ENCODE peak calls at places on chromosome 16, in seven cellular contexts. O is SK-N-SH, L is cardiac muscle cell, I is esophagus muscularis mucosa, V is colonic mucosa, Z is uterus, J is heart left ventricle. G is an unnamed sample.

GRCh38 chr16:82061861-82062525 is 26.9 kb downstream of the HSD17B2 start:
- DNase-seq in J (no peak), L (peak; percentile 40), V (no peak), Z (no peak), O (peak; percentile 13), I (no peak), G (peak; percentile 53)

GRCh38 chr16:66293932-66294331 is 72.6 kb upstream of the CDH5 start:
- DNase-seq in V (no peak), O (no peak), L (no peak), Z (no peak), J (no peak), I (no peak), G (no peak)

GRCh38 chr16:78122774-78123315 is 23.4 kb downstream of the WWOX start:
- DNase-seq in V (no peak), I (no peak), J (no peak), L (peak; percentile 75), O (peak; percentile 56), Z (no peak), G (peak; percentile 67)

GRCh38 chr16:80802902-80803301 is 1.5 kb downstream of the CDYL2 start:
- DNase-seq in O (no peak), Z (no peak), L (no peak), V (no peak), I (no peak), J (no peak), G (no peak)

GRCh38 chr16:64317601-64318000 is 804.3 kb downstream of the CDH11 start:
- DNase-seq in J (no peak), O (no peak), V (no peak), I (no peak), Z (no peak), L (no peak), G (no peak)

GRCh38 chr16:62445909-62446308 is 409.7 kb upstream of the CDH8 start:
- DNase-seq in L (no peak), J (no peak), V (no peak), Z (no peak), I (no peak), O (no peak), G (no peak)

GRCh38 chr16:73396556-73396955 is 348.6 kb upstream of the ZFHX3 start:
- DNase-seq in I (no peak), O (no peak), Z (no peak), J (no peak), V (no peak), L (no peak), G (no peak)

GRCh38 chr16:66264311-66265105 is 102.0 kb upstream of the CDH5 start:
- DNase-seq in J (no peak), O (no peak), V (no peak), Z (no peak), I (no peak), L (no peak), G (no peak)

GRCh38 chr16:11310997-11311561 is 29.9 kb upstream of the PRM1 start:
- DNase-seq in O (no peak), I (no peak), J (no peak), V (no peak), L (no peak), Z (no peak), G (no peak)

GRCh38 chr16:72848759-72849664 is 198.9 kb downstream of the ZFHX3 start:
- DNase-seq in I (peak; percentile 96), O (peak; percentile 82), L (peak; percentile 94), V (peak; percentile 81), J (peak; percentile 88), Z (peak; percentile 89), G (no peak)

GRCh38 chr16:53744449-53744848 is 40.5 kb downstream of the FTO start:
- DNase-seq in Z (no peak), J (no peak), I (no peak), O (no peak), L (no peak), V (no peak), G (peak; percentile 14)

GRCh38 chr16:2486645-2487516 is 12.0 kb downstream of the TBC1D24 start:
- DNase-seq in I (no peak), L (no peak), Z (no peak), V (peak; percentile 64), J (no peak), O (no peak), G (no peak)

GRCh38 chr16:67516296-67517177 is 12.1 kb upstream of the RIPOR1 start:
- DNase-seq in L (peak; percentile 50), J (no peak), Z (no peak), V (no peak), O (no peak), I (peak; percentile 90), G (no peak)

GRCh38 chr16:16096161-16096857 is 127.0 kb downstream of the ABCC6 start:
- DNase-seq in L (peak; percentile 74), V (peak; percentile 34), Z (peak; percentile 84), J (peak; percentile 42), O (no peak), I (no peak), G (peak; percentile 42)

GRCh38 chr16:17367932-17368331 is 102.8 kb downstream of the XYLT1 start:
- DNase-seq in O (peak; percentile 27), L (peak; percentile 72), V (no peak), Z (no peak), I (no peak), J (no peak), G (peak; percentile 92)
- H3K4me1 ChIP-seq in O (peaks cover 24% of the 10 kb centered on the region), L (peaks cover 9% of the 10 kb centered on the region), V (peaks cover 11% of the 10 kb centered on the region), Z (peaks cover 5% of the 10 kb centered on the region), I (peaks cover 82% of the 10 kb centered on the region), J (peaks cover 36% of the 10 kb centered on the region), G (peaks cover 55% of the 10 kb centered on the region)

GRCh38 chr16:30669026-30670000 is 11.1 kb downstream of the FBRS start:
- DNase-seq in V (no peak), J (no peak), L (no peak), Z (no peak), I (no peak), O (no peak), G (no peak)
- H3K36me3 ChIP-seq in V (peaks cover 38% of the 10 kb centered on the region), J (peaks cover 70% of the 10 kb centered on the region), L (peaks cover 36% of the 10 kb centered on the region), Z (no peaks in the 10 kb centered on the region), I (peaks cover 69% of the 10 kb centered on the region), O (peaks cover 58% of the 10 kb centered on the region), G (no peaks in the 10 kb centered on the region)

GRCh38 chr16:59296888-59297287 is 562.8 kb upstream of the GOT2 start:
- DNase-seq in I (no peak), O (no peak), V (no peak), L (no peak), Z (no peak), J (no peak), G (peak; percentile 5)
- H3K4me1 ChIP-seq in I (peaks cover 7% of the 10 kb centered on the region), O (no peaks in the 10 kb centered on the region), V (no peaks in the 10 kb centered on the region), L (no peaks in the 10 kb centered on the region), Z (no peaks in the 10 kb centered on the region), J (peaks cover 3% of the 10 kb centered on the region), G (no peaks in the 10 kb centered on the region)

GRCh38 chr16:30352488-30353401 is 2.4 kb downstream of the CD2BP2 start:
- DNase-seq in J (no peak), Z (no peak), V (no peak), I (no peak), O (peak; percentile 46), L (no peak), G (peak; percentile 41)
- H3K36me3 ChIP-seq in J (peaks cover 47% of the 10 kb centered on the region), Z (no peaks in the 10 kb centered on the region), V (peaks cover 8% of the 10 kb centered on the region), I (peaks cover 38% of the 10 kb centered on the region), O (peaks cover 45% of the 10 kb centered on the region), L (peaks cover 22% of the 10 kb centered on the region), G (peaks cover 7% of the 10 kb centered on the region)

DNA sequence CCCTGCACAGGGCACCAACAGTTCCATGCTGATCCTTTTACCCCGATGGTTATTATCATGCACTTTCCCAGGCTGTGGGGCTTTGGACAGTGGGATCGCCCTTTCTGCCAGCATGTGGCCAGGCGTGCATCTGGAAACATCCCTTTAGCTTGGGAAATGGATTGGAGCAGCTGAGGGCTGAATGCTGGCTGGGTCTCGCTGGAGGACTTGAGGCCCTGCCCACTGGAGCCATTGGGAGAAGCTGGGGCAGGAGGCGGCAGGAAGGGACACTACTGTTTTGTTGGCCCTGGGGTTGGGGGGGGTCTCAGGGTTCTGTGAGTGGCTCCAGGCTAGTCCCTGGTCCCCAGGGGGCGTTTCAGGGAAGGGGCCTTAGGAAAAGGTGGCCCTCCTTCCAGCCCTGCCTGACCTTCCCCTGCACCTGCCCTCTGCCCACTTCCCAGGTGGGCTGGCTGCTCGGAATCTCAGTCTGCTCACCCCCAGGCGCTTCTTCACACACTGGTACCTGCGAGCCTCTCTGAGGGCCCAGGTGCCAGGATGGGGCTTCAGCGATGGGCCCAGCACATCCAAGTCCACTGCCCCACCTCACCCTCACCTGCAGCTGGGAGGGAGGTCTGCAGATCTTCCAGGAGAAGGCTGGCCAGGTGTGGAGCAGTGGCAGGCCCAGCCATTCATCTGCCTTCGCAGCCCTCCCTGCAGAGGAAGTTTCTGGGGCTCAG is 1.6 kb upstream of the ADGRG3 start:
- DNase-seq in Z (no peak), J (no peak), O (no peak), L (no peak), V (no peak), I (no peak), G (no peak)
- H3K4me1 ChIP-seq in Z (no peaks in the 10 kb centered on the region), J (no peaks in the 10 kb centered on the region), O (no peaks in the 10 kb centered on the region), L (no peaks in the 10 kb centered on the region), V (no peaks in the 10 kb centered on the region), I (no peaks in the 10 kb centered on the region), G (no peaks in the 10 kb centered on the region)

GRCh38 chr16:85662976-85663830 is 25.6 kb downstream of the GINS2 start:
- DNase-seq in Z (no peak), O (no peak), J (no peak), L (no peak), V (no peak), I (no peak), G (no peak)

GRCh38 chr16:85661131-85662035 is 27.4 kb downstream of the GINS2 start:
- DNase-seq in Z (no peak), L (no peak), O (no peak), I (no peak), V (no peak), J (no peak), G (no peak)

GRCh38 chr16:85659805-85660511 is 28.8 kb downstream of the GINS2 start:
- DNase-seq in V (peak; percentile 67), L (peak; percentile 64), J (peak; percentile 72), O (peak; percentile 93), I (no peak), Z (peak; percentile 57), G (peak; percentile 81)

GRCh38 chr16:85663891-85664321 is 24.8 kb downstream of the GINS2 start:
- DNase-seq in L (no peak), I (no peak), V (no peak), J (no peak), O (no peak), Z (no peak), G (no peak)

GRCh38 chr16:85662036-85662812 is 26.5 kb downstream of the GINS2 start:
- DNase-seq in L (no peak), Z (no peak), O (no peak), V (no peak), I (no peak), J (no peak), G (no peak)
- H3K36me3 ChIP-seq in L (peaks cover 71% of the 10 kb centered on the region), Z (no peaks in the 10 kb centered on the region), O (peaks cover 90% of the 10 kb centered on the region), V (peaks cover 49% of the 10 kb centered on the region), I (peaks cover 86% of the 10 kb centered on the region), J (peaks cover 80% of the 10 kb centered on the region), G (peaks cover 34% of the 10 kb centered on the region)

DNA sequence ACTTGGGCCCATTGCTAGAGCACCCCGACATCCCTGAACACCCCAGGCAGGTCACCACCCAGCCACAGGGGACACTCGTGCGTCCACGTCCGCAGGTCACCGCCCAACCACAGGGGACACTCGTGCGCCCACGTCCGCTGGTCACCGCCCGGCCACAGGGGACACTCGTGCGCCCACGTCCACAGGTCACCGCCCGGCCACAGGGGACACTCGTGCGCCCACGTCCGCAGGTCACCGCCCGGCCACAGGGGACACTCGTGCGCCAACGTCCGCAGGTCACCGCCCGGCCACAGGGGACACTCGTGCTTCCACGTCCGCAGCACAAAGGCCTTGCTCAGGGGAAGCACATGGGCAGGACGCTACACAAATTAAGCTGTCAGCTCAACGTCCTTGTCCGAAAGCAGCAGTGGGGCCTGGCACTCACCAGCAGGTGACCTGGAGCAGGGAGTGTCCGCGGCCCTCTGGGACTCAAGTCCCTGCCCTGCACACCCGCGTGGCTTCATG is 17.7 kb downstream of the GALNS start:
- DNase-seq in V (no peak), I (no peak), Z (no peak), O (peak; percentile 52), J (no peak), L (no peak), G (no peak)
- H3K4me1 ChIP-seq in V (no peaks in the 10 kb centered on the region), I (no peaks in the 10 kb centered on the region), Z (no peaks in the 10 kb centered on the region), O (no peaks in the 10 kb centered on the region), J (no peaks in the 10 kb centered on the region), L (no peaks in the 10 kb centered on the region), G (no peaks in the 10 kb centered on the region)

G was measured in GM23338.